ENCODE peak calls at places on chromosome 1, in ten cellular contexts. One of them, this sample, is unnamed.

GRCh38 chr1:242784807-242785206 is 260.3 kb upstream of the PLD5 start:
- DNase-seq in A549: no peak
- DNase-seq in psoas muscle: no peak
- DNase-seq in bronchial epithelial cell: no peak
- DNase-seq in mucosa of descending colon: no peak
- DNase-seq in fibroblast of lung: peak
- DNase-seq in astrocyte of the spinal cord: peak
- DNase-seq in pancreas: no peak
- DNase-seq in AG09309: no peak
- DNase-seq in trophoblast cell: no peak
- DNase-seq in this sample: no peak

GRCh38 chr1:172950528-172950927 is 100.2 kb downstream of the TNFSF18 start:
- DNase-seq in astrocyte of the spinal cord: no peak
- DNase-seq in A549: no peak
- DNase-seq in AG09309: no peak
- DNase-seq in trophoblast cell: no peak
- DNase-seq in psoas muscle: no peak
- DNase-seq in bronchial epithelial cell: no peak
- DNase-seq in pancreas: no peak
- DNase-seq in mucosa of descending colon: no peak
- DNase-seq in fibroblast of lung: peak
- DNase-seq in this sample: no peak

GRCh38 chr1:37561096-37561793 is 4.5 kb downstream of the DNALI1 start:
- DNase-seq in mucosa of descending colon: no peak
- DNase-seq in psoas muscle: no peak
- DNase-seq in trophoblast cell: no peak
- DNase-seq in bronchial epithelial cell: no peak
- DNase-seq in fibroblast of lung: no peak
- DNase-seq in astrocyte of the spinal cord: no peak
- DNase-seq in AG09309: no peak
- DNase-seq in A549: no peak
- DNase-seq in pancreas: no peak
- DNase-seq in this sample: no peak

GRCh38 chr1:2810899-2811525 is 9.5 kb upstream of the TTC34 start:
- DNase-seq in AG09309: no peak
- DNase-seq in fibroblast of lung: no peak
- DNase-seq in psoas muscle: no peak
- DNase-seq in bronchial epithelial cell: no peak
- DNase-seq in A549: no peak
- DNase-seq in astrocyte of the spinal cord: no peak
- DNase-seq in pancreas: no peak
- DNase-seq in trophoblast cell: no peak
- DNase-seq in mucosa of descending colon: no peak
- DNase-seq in this sample: no peak

GRCh38 chr1:207070811-207071210 is 17.7 kb downstream of the PFKFB2 start:
- DNase-seq in A549: no peak
- DNase-seq in mucosa of descending colon: no peak
- DNase-seq in trophoblast cell: no peak
- DNase-seq in AG09309: no peak
- DNase-seq in fibroblast of lung: no peak
- DNase-seq in astrocyte of the spinal cord: no peak
- DNase-seq in psoas muscle: no peak
- DNase-seq in pancreas: no peak
- DNase-seq in bronchial epithelial cell: no peak
- DNase-seq in this sample: no peak

GRCh38 chr1:84450916-84451315 is 28.1 kb upstream of the RPF1 start:
- DNase-seq in astrocyte of the spinal cord: no peak
- DNase-seq in psoas muscle: no peak
- DNase-seq in bronchial epithelial cell: peak
- DNase-seq in A549: no peak
- DNase-seq in mucosa of descending colon: no peak
- DNase-seq in AG09309: no peak
- DNase-seq in fibroblast of lung: no peak
- DNase-seq in trophoblast cell: peak
- DNase-seq in pancreas: no peak
- DNase-seq in this sample: no peak

GRCh38 chr1:237205400-237206064 is 163.5 kb downstream of the RYR2 start:
- DNase-seq in pancreas: no peak
- DNase-seq in mucosa of descending colon: peak
- DNase-seq in bronchial epithelial cell: no peak
- DNase-seq in AG09309: no peak
- DNase-seq in trophoblast cell: no peak
- DNase-seq in fibroblast of lung: no peak
- DNase-seq in psoas muscle: peak
- DNase-seq in astrocyte of the spinal cord: peak
- DNase-seq in A549: peak
- DNase-seq in this sample: peak

GRCh38 chr1:174225499-174226204 is 66.3 kb downstream of the RABGAP1L start:
- DNase-seq in astrocyte of the spinal cord: no peak
- DNase-seq in bronchial epithelial cell: no peak
- DNase-seq in A549: no peak
- DNase-seq in trophoblast cell: peak
- DNase-seq in AG09309: no peak
- DNase-seq in fibroblast of lung: no peak
- DNase-seq in mucosa of descending colon: no peak
- DNase-seq in pancreas: no peak
- DNase-seq in psoas muscle: no peak
- DNase-seq in this sample: no peak

GRCh38 chr1:18347559-18347958 is 133.2 kb upstream of the KLHDC7A start:
- DNase-seq in psoas muscle: no peak
- DNase-seq in A549: no peak
- DNase-seq in trophoblast cell: no peak
- DNase-seq in mucosa of descending colon: no peak
- DNase-seq in fibroblast of lung: no peak
- DNase-seq in astrocyte of the spinal cord: no peak
- DNase-seq in pancreas: no peak
- DNase-seq in bronchial epithelial cell: no peak
- DNase-seq in AG09309: no peak
- DNase-seq in this sample: no peak

GRCh38 chr1:210144736-210145135 is 87.9 kb upstream of the SERTAD4 start:
- DNase-seq in astrocyte of the spinal cord: peak
- DNase-seq in psoas muscle: no peak
- DNase-seq in AG09309: no peak
- DNase-seq in trophoblast cell: no peak
- DNase-seq in bronchial epithelial cell: peak
- DNase-seq in mucosa of descending colon: no peak
- DNase-seq in pancreas: no peak
- DNase-seq in fibroblast of lung: peak
- DNase-seq in A549: no peak
- DNase-seq in this sample: no peak

GRCh38 chr1:102097451-102097850 is 100.7 kb upstream of the OLFM3 start:
- DNase-seq in bronchial epithelial cell: peak
- DNase-seq in astrocyte of the spinal cord: no peak
- DNase-seq in A549: no peak
- DNase-seq in AG09309: no peak
- DNase-seq in pancreas: no peak
- DNase-seq in trophoblast cell: peak
- DNase-seq in mucosa of descending colon: no peak
- DNase-seq in fibroblast of lung: no peak
- DNase-seq in psoas muscle: no peak
- DNase-seq in this sample: no peak

GRCh38 chr1:10637833-10638558 is 158.4 kb downstream of the CASZ1 start:
- DNase-seq in bronchial epithelial cell: no peak
- DNase-seq in trophoblast cell: no peak
- DNase-seq in astrocyte of the spinal cord: no peak
- DNase-seq in pancreas: no peak
- DNase-seq in psoas muscle: no peak
- DNase-seq in mucosa of descending colon: no peak
- DNase-seq in fibroblast of lung: no peak
- DNase-seq in A549: no peak
- DNase-seq in AG09309: no peak
- DNase-seq in this sample: no peak

GRCh38 chr1:67759692-67760029 is 73.6 kb downstream of the GNG12 start:
- DNase-seq in astrocyte of the spinal cord: peak
- DNase-seq in bronchial epithelial cell: no peak
- DNase-seq in mucosa of descending colon: no peak
- DNase-seq in AG09309: no peak
- DNase-seq in pancreas: no peak
- DNase-seq in A549: no peak
- DNase-seq in psoas muscle: no peak
- DNase-seq in trophoblast cell: no peak
- DNase-seq in fibroblast of lung: peak
- DNase-seq in this sample: no peak

GRCh38 chr1:44645466-44646244 is 28.6 kb downstream of the TMEM53 start:
- DNase-seq in bronchial epithelial cell: no peak
- DNase-seq in astrocyte of the spinal cord: peak
- DNase-seq in AG09309: no peak
- DNase-seq in trophoblast cell: no peak
- DNase-seq in pancreas: no peak
- DNase-seq in psoas muscle: peak
- DNase-seq in mucosa of descending colon: no peak
- DNase-seq in fibroblast of lung: peak
- DNase-seq in A549: no peak
- DNase-seq in this sample: peak

GRCh38 chr1:103248417-103249102 is 140.2 kb upstream of the COL11A1 start:
- DNase-seq in pancreas: no peak
- DNase-seq in mucosa of descending colon: no peak
- DNase-seq in astrocyte of the spinal cord: no peak
- DNase-seq in A549: no peak
- DNase-seq in fibroblast of lung: no peak
- DNase-seq in psoas muscle: no peak
- DNase-seq in AG09309: no peak
- DNase-seq in bronchial epithelial cell: no peak
- DNase-seq in trophoblast cell: no peak
- DNase-seq in this sample: no peak

GRCh38 chr1:2528966-2529750 is 905 bp downstream of the HES5 start:
- DNase-seq in A549: no peak
- DNase-seq in psoas muscle: no peak
- DNase-seq in AG09309: no peak
- DNase-seq in mucosa of descending colon: no peak
- DNase-seq in trophoblast cell: peak
- DNase-seq in fibroblast of lung: no peak
- DNase-seq in bronchial epithelial cell: no peak
- DNase-seq in astrocyte of the spinal cord: peak
- DNase-seq in pancreas: peak
- DNase-seq in this sample: no peak

GRCh38 chr1:201593200-201593828 is 54.4 kb downstream of the NAV1 start:
- DNase-seq in mucosa of descending colon: no peak
- DNase-seq in astrocyte of the spinal cord: peak
- DNase-seq in AG09309: peak
- DNase-seq in A549: peak
- DNase-seq in psoas muscle: peak
- DNase-seq in trophoblast cell: peak
- DNase-seq in fibroblast of lung: peak
- DNase-seq in bronchial epithelial cell: peak
- DNase-seq in pancreas: no peak
- DNase-seq in this sample: no peak

GRCh38 chr1:154433161-154433681 is 28.1 kb downstream of the IL6R start:
- DNase-seq in astrocyte of the spinal cord: no peak
- DNase-seq in bronchial epithelial cell: peak
- DNase-seq in psoas muscle: peak
- DNase-seq in trophoblast cell: peak
- DNase-seq in mucosa of descending colon: no peak
- DNase-seq in AG09309: no peak
- DNase-seq in A549: no peak
- DNase-seq in pancreas: no peak
- DNase-seq in fibroblast of lung: no peak
- DNase-seq in this sample: no peak

GRCh38 chr1:82762829-82763532 is 962.2 kb downstream of the ADGRL2 start:
- DNase-seq in pancreas: no peak
- DNase-seq in trophoblast cell: no peak
- DNase-seq in bronchial epithelial cell: no peak
- DNase-seq in AG09309: no peak
- DNase-seq in mucosa of descending colon: no peak
- DNase-seq in astrocyte of the spinal cord: no peak
- DNase-seq in fibroblast of lung: no peak
- DNase-seq in A549: no peak
- DNase-seq in psoas muscle: no peak
- DNase-seq in this sample: no peak

GRCh38 chr1:156741613-156741983 is 710 bp upstream of the MRPL24 start:
- DNase-seq in trophoblast cell: no peak
- DNase-seq in psoas muscle: no peak
- DNase-seq in astrocyte of the spinal cord: no peak
- DNase-seq in mucosa of descending colon: no peak
- DNase-seq in bronchial epithelial cell: no peak
- DNase-seq in pancreas: no peak
- DNase-seq in AG09309: no peak
- DNase-seq in fibroblast of lung: no peak
- DNase-seq in A549: no peak
- DNase-seq in this sample: no peak
- H3K4me3 ChIP-seq in trophoblast cell: no peak
- H3K4me3 ChIP-seq in psoas muscle: peak
- H3K4me3 ChIP-seq in astrocyte of the spinal cord: peak
- H3K4me3 ChIP-seq in mucosa of descending colon: no peak
- H3K4me3 ChIP-seq in bronchial epithelial cell: no peak
- H3K4me3 ChIP-seq in pancreas: peak
- H3K4me3 ChIP-seq in AG09309: no peak
- H3K4me3 ChIP-seq in fibroblast of lung: no peak
- H3K4me3 ChIP-seq in A549: peak
- H3K4me3 ChIP-seq in this sample: peak

GRCh38 chr1:57118948-57119637 is 153.3 kb upstream of the C8B start:
- DNase-seq in pancreas: no peak
- DNase-seq in psoas muscle: no peak
- DNase-seq in AG09309: no peak
- DNase-seq in A549: no peak
- DNase-seq in astrocyte of the spinal cord: no peak
- DNase-seq in fibroblast of lung: no peak
- DNase-seq in bronchial epithelial cell: no peak
- DNase-seq in trophoblast cell: no peak
- DNase-seq in mucosa of descending colon: no peak
- DNase-seq in this sample: no peak
- H3K4me3 ChIP-seq in pancreas: no peak
- H3K4me3 ChIP-seq in psoas muscle: no peak
- H3K4me3 ChIP-seq in AG09309: no peak
- H3K4me3 ChIP-seq in A549: no peak
- H3K4me3 ChIP-seq in astrocyte of the spinal cord: no peak
- H3K4me3 ChIP-seq in fibroblast of lung: no peak
- H3K4me3 ChIP-seq in bronchial epithelial cell: no peak
- H3K4me3 ChIP-seq in trophoblast cell: no peak
- H3K4me3 ChIP-seq in mucosa of descending colon: no peak
- H3K4me3 ChIP-seq in this sample: no peak

DNA sequence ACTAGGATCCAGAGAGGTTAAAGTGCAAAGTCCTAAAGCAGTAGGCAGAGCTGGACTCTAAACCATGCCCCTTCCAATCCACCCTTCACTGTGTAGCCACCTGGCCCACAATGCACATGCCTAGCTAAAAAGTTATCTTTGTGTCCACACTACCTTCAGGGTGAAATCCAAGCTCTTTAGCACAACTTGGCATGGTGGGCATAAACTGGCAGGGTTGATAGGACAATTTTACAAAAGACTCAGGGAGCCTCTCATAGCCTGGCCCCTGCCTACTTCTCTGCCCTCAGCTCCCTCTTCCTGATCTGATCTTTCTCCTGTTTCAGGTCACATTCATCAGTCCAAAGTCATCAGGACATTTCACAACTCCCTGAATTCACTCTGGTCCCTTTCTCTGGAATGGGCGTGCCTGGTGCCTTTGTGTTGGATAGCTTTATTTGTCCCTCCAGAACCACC is 513.9 kb downstream of the OMA1 start:
- DNase-seq in trophoblast cell: no peak
- DNase-seq in A549: no peak
- DNase-seq in psoas muscle: no peak
- DNase-seq in astrocyte of the spinal cord: no peak
- DNase-seq in bronchial epithelial cell: no peak
- DNase-seq in mucosa of descending colon: no peak
- DNase-seq in pancreas: no peak
- DNase-seq in fibroblast of lung: no peak
- DNase-seq in AG09309: no peak
- DNase-seq in this sample: no peak
- H3K4me3 ChIP-seq in trophoblast cell: no peak
- H3K4me3 ChIP-seq in A549: no peak
- H3K4me3 ChIP-seq in psoas muscle: no peak
- H3K4me3 ChIP-seq in astrocyte of the spinal cord: no peak
- H3K4me3 ChIP-seq in bronchial epithelial cell: no peak
- H3K4me3 ChIP-seq in mucosa of descending colon: no peak
- H3K4me3 ChIP-seq in pancreas: no peak
- H3K4me3 ChIP-seq in fibroblast of lung: no peak
- H3K4me3 ChIP-seq in AG09309: no peak
- H3K4me3 ChIP-seq in this sample: no peak

GRCh38 chr1:185157599-185158469 is 867 bp downstream of the SWT1 start:
- DNase-seq in fibroblast of lung: peak
- DNase-seq in A549: peak
- DNase-seq in astrocyte of the spinal cord: peak
- DNase-seq in AG09309: no peak
- DNase-seq in mucosa of descending colon: no peak
- DNase-seq in trophoblast cell: no peak
- DNase-seq in bronchial epithelial cell: peak
- DNase-seq in psoas muscle: no peak
- DNase-seq in pancreas: peak
- DNase-seq in this sample: no peak
- H3K4me3 ChIP-seq in fibroblast of lung: peak
- H3K4me3 ChIP-seq in A549: peak
- H3K4me3 ChIP-seq in astrocyte of the spinal cord: peak
- H3K4me3 ChIP-seq in AG09309: peak
- H3K4me3 ChIP-seq in mucosa of descending colon: peak
- H3K4me3 ChIP-seq in trophoblast cell: peak
- H3K4me3 ChIP-seq in bronchial epithelial cell: peak
- H3K4me3 ChIP-seq in psoas muscle: peak
- H3K4me3 ChIP-seq in pancreas: peak
- H3K4me3 ChIP-seq in this sample: peak